ENCODE peak calls at places on chromosomes 2 and 18, in five cellular contexts. One of them, this sample, is unnamed.

GRCh38 chr2:126107883-126108282 is 548.1 kb upstream of the GYPC start:
- DNase-seq in iris pigment epithelial cell: no peak
- DNase-seq in activated T-cell treated with anti-CD3 and anti-CD28 coated beads, Interleukin-2, amount 50 U/mL, for 72 hours: no peak
- DNase-seq in LoVo: no peak
- DNase-seq in RCC 7860: no peak
- DNase-seq in this sample: no peak

GRCh38 chr2:238433941-238434845 is 7.5 kb downstream of the ASB1 start:
- DNase-seq in iris pigment epithelial cell: peak; percentile 94
- DNase-seq in activated T-cell treated with anti-CD3 and anti-CD28 coated beads, Interleukin-2, amount 50 U/mL, for 72 hours: no peak
- DNase-seq in LoVo: no peak
- DNase-seq in RCC 7860: no peak
- DNase-seq in this sample: no peak

GRCh38 chr18:8329186-8329771 is 280.0 kb upstream of the RAB12 start:
- DNase-seq in iris pigment epithelial cell: peak; percentile 88
- DNase-seq in activated T-cell treated with anti-CD3 and anti-CD28 coated beads, Interleukin-2, amount 50 U/mL, for 72 hours: no peak
- DNase-seq in LoVo: peak; percentile 7
- DNase-seq in RCC 7860: no peak
- DNase-seq in this sample: no peak

GRCh38 chr2:41937464-41937861 is 110.4 kb upstream of the PKDCC start:
- DNase-seq in iris pigment epithelial cell: no peak
- DNase-seq in activated T-cell treated with anti-CD3 and anti-CD28 coated beads, Interleukin-2, amount 50 U/mL, for 72 hours: no peak
- DNase-seq in LoVo: no peak
- DNase-seq in RCC 7860: no peak
- DNase-seq in this sample: no peak

GRCh38 chr2:108933691-108934117 is 55.3 kb downstream of the EDAR start:
- DNase-seq in iris pigment epithelial cell: no peak
- DNase-seq in activated T-cell treated with anti-CD3 and anti-CD28 coated beads, Interleukin-2, amount 50 U/mL, for 72 hours: no peak
- DNase-seq in LoVo: peak; percentile 69
- DNase-seq in RCC 7860: no peak
- DNase-seq in this sample: no peak

GRCh38 chr2:3736112-3736511 is 32.7 kb downstream of the DCDC2C start:
- DNase-seq in iris pigment epithelial cell: no peak
- DNase-seq in activated T-cell treated with anti-CD3 and anti-CD28 coated beads, Interleukin-2, amount 50 U/mL, for 72 hours: no peak
- DNase-seq in LoVo: no peak
- DNase-seq in RCC 7860: no peak
- DNase-seq in this sample: no peak

GRCh38 chr2:191363267-191363666 is 118.1 kb downstream of the MYO1B start:
- DNase-seq in iris pigment epithelial cell: no peak
- DNase-seq in activated T-cell treated with anti-CD3 and anti-CD28 coated beads, Interleukin-2, amount 50 U/mL, for 72 hours: no peak
- DNase-seq in LoVo: no peak
- DNase-seq in RCC 7860: no peak
- DNase-seq in this sample: no peak

GRCh38 chr2:222319576-222320440 is 21.0 kb upstream of the PAX3 start:
- DNase-seq in iris pigment epithelial cell: peak; percentile 19
- DNase-seq in activated T-cell treated with anti-CD3 and anti-CD28 coated beads, Interleukin-2, amount 50 U/mL, for 72 hours: no peak
- DNase-seq in LoVo: peak; percentile 38
- DNase-seq in RCC 7860: no peak
- DNase-seq in this sample: peak; percentile 33

GRCh38 chr2:98875081-98875728 is 60.8 kb downstream of the CRACDL start:
- DNase-seq in iris pigment epithelial cell: no peak
- DNase-seq in activated T-cell treated with anti-CD3 and anti-CD28 coated beads, Interleukin-2, amount 50 U/mL, for 72 hours: no peak
- DNase-seq in LoVo: no peak
- DNase-seq in RCC 7860: no peak
- DNase-seq in this sample: no peak

GRCh38 chr18:64019922-64020756 is 50.3 kb downstream of the SERPINB8 start:
- DNase-seq in iris pigment epithelial cell: no peak
- DNase-seq in activated T-cell treated with anti-CD3 and anti-CD28 coated beads, Interleukin-2, amount 50 U/mL, for 72 hours: no peak
- DNase-seq in LoVo: no peak
- DNase-seq in RCC 7860: no peak
- DNase-seq in this sample: no peak

GRCh38 chr2:27689424-27689823 is 25.7 kb downstream of the SLC4A1AP start:
- DNase-seq in iris pigment epithelial cell: no peak
- DNase-seq in activated T-cell treated with anti-CD3 and anti-CD28 coated beads, Interleukin-2, amount 50 U/mL, for 72 hours: no peak
- DNase-seq in LoVo: no peak
- DNase-seq in RCC 7860: no peak
- DNase-seq in this sample: no peak

GRCh38 chr18:68983126-68983525 is 185.2 kb downstream of the CCDC102B start:
- DNase-seq in iris pigment epithelial cell: no peak
- DNase-seq in activated T-cell treated with anti-CD3 and anti-CD28 coated beads, Interleukin-2, amount 50 U/mL, for 72 hours: no peak
- DNase-seq in LoVo: no peak
- DNase-seq in RCC 7860: no peak
- DNase-seq in this sample: no peak

GRCh38 chr2:240597054-240597418 is 10.5 kb downstream of the CAPN10 start:
- DNase-seq in iris pigment epithelial cell: no peak
- DNase-seq in activated T-cell treated with anti-CD3 and anti-CD28 coated beads, Interleukin-2, amount 50 U/mL, for 72 hours: no peak
- DNase-seq in LoVo: no peak
- DNase-seq in RCC 7860: no peak
- DNase-seq in this sample: no peak